ENCODE peak calls at places on chromosomes 6 and 20, in seven cellular contexts. One of them, this sample, is unnamed.

GRCh38 chr6:89432875-89433636 is at the start of gene ANKRD6:
- DNase-seq in fibroblast of lung: peak
- DNase-seq in lung: peak
- DNase-seq in left lung: peak
- DNase-seq in CD4-positive, alpha-beta T cell: peak
- DNase-seq in HFF-Myc: no peak
- DNase-seq in WTC11: peak
- DNase-seq in this sample: peak

GRCh38 chr6:155234687-155235543 is 28.9 kb upstream of the CLDN20 start:
- DNase-seq in CD4-positive, alpha-beta T cell: no peak
- DNase-seq in WTC11: no peak
- DNase-seq in lung: no peak
- DNase-seq in left lung: no peak
- DNase-seq in fibroblast of lung: peak
- DNase-seq in HFF-Myc: no peak
- DNase-seq in this sample: no peak

GRCh38 chr6:114887037-114887436 is 544.2 kb upstream of the HS3ST5 start:
- DNase-seq in CD4-positive, alpha-beta T cell: no peak
- DNase-seq in lung: no peak
- DNase-seq in HFF-Myc: no peak
- DNase-seq in WTC11: no peak
- DNase-seq in left lung: no peak
- DNase-seq in fibroblast of lung: no peak
- DNase-seq in this sample: no peak

GRCh38 chr6:81981812-81982211 is 229.3 kb upstream of the TENT5A start:
- DNase-seq in HFF-Myc: no peak
- DNase-seq in WTC11: no peak
- DNase-seq in left lung: no peak
- DNase-seq in lung: no peak
- DNase-seq in fibroblast of lung: peak
- DNase-seq in CD4-positive, alpha-beta T cell: no peak
- DNase-seq in this sample: no peak

GRCh38 chr20:32052792-32053362 is 835 bp downstream of the HCK start:
- DNase-seq in WTC11: peak
- DNase-seq in left lung: peak
- DNase-seq in CD4-positive, alpha-beta T cell: no peak
- DNase-seq in HFF-Myc: no peak
- DNase-seq in fibroblast of lung: no peak
- DNase-seq in lung: peak
- DNase-seq in this sample: peak

GRCh38 chr6:2853766-2854393 is 12.2 kb upstream of the SERPINB1 start:
- DNase-seq in left lung: no peak
- DNase-seq in HFF-Myc: no peak
- DNase-seq in fibroblast of lung: peak
- DNase-seq in WTC11: no peak
- DNase-seq in lung: no peak
- DNase-seq in CD4-positive, alpha-beta T cell: peak
- DNase-seq in this sample: peak

GRCh38 chr20:13325033-13325432 is 104.0 kb downstream of the ISM1 start:
- DNase-seq in left lung: no peak
- DNase-seq in CD4-positive, alpha-beta T cell: no peak
- DNase-seq in HFF-Myc: no peak
- DNase-seq in WTC11: peak
- DNase-seq in lung: no peak
- DNase-seq in fibroblast of lung: peak
- DNase-seq in this sample: no peak

GRCh38 chr6:32941412-32941784 is 570 bp upstream of the HLA-DMB start:
- DNase-seq in HFF-Myc: no peak
- DNase-seq in lung: no peak
- DNase-seq in left lung: no peak
- DNase-seq in fibroblast of lung: no peak
- DNase-seq in WTC11: no peak
- DNase-seq in CD4-positive, alpha-beta T cell: peak
- DNase-seq in this sample: peak

GRCh38 chr6:159969204-159969912 is 476 bp downstream of the IGF2R start:
- DNase-seq in CD4-positive, alpha-beta T cell: peak
- DNase-seq in fibroblast of lung: peak
- DNase-seq in WTC11: peak
- DNase-seq in HFF-Myc: no peak
- DNase-seq in lung: no peak
- DNase-seq in left lung: no peak
- DNase-seq in this sample: no peak

GRCh38 chr6:31663087-31663960 is 1.5 kb downstream of the GPANK1 start:
- DNase-seq in lung: no peak
- DNase-seq in HFF-Myc: no peak
- DNase-seq in WTC11: no peak
- DNase-seq in fibroblast of lung: peak
- DNase-seq in left lung: no peak
- DNase-seq in CD4-positive, alpha-beta T cell: no peak
- DNase-seq in this sample: no peak

GRCh38 chr6:169250660-169251059 is 3.0 kb downstream of the THBS2 start:
- DNase-seq in CD4-positive, alpha-beta T cell: no peak
- DNase-seq in WTC11: peak
- DNase-seq in fibroblast of lung: peak
- DNase-seq in left lung: no peak
- DNase-seq in HFF-Myc: peak
- DNase-seq in lung: no peak
- DNase-seq in this sample: no peak

GRCh38 chr6:167907837-167908681 is 81.3 kb downstream of the AFDN start:
- DNase-seq in lung: no peak
- DNase-seq in WTC11: no peak
- DNase-seq in CD4-positive, alpha-beta T cell: no peak
- DNase-seq in HFF-Myc: no peak
- DNase-seq in fibroblast of lung: peak
- DNase-seq in left lung: no peak
- DNase-seq in this sample: no peak

GRCh38 chr6:155188707-155189496 is 74.9 kb upstream of the CLDN20 start:
- DNase-seq in CD4-positive, alpha-beta T cell: no peak
- DNase-seq in lung: no peak
- DNase-seq in fibroblast of lung: peak
- DNase-seq in HFF-Myc: peak
- DNase-seq in WTC11: no peak
- DNase-seq in left lung: no peak
- DNase-seq in this sample: no peak

GRCh38 chr6:90285611-90286381 is 10.8 kb downstream of the BACH2 start:
- DNase-seq in fibroblast of lung: peak
- DNase-seq in lung: peak
- DNase-seq in left lung: peak
- DNase-seq in HFF-Myc: peak
- DNase-seq in CD4-positive, alpha-beta T cell: no peak
- DNase-seq in WTC11: peak
- DNase-seq in this sample: peak

GRCh38 chr6:14671261-14671681 is 553.7 kb downstream of the CD83 start:
- DNase-seq in left lung: no peak
- DNase-seq in lung: no peak
- DNase-seq in CD4-positive, alpha-beta T cell: no peak
- DNase-seq in fibroblast of lung: peak
- DNase-seq in WTC11: no peak
- DNase-seq in HFF-Myc: no peak
- DNase-seq in this sample: no peak

GRCh38 chr6:166112580-166112979 is 55.1 kb downstream of the TBXT start:
- DNase-seq in lung: no peak
- DNase-seq in left lung: no peak
- DNase-seq in HFF-Myc: no peak
- DNase-seq in WTC11: no peak
- DNase-seq in CD4-positive, alpha-beta T cell: no peak
- DNase-seq in fibroblast of lung: peak
- DNase-seq in this sample: no peak

GRCh38 chr6:21731411-21732031 is 138.0 kb downstream of the SOX4 start:
- DNase-seq in left lung: peak
- DNase-seq in HFF-Myc: no peak
- DNase-seq in fibroblast of lung: peak
- DNase-seq in lung: peak
- DNase-seq in WTC11: no peak
- DNase-seq in CD4-positive, alpha-beta T cell: no peak
- DNase-seq in this sample: no peak

GRCh38 chr20:34715384-34715783 is 11.2 kb downstream of the TP53INP2 start:
- DNase-seq in lung: no peak
- DNase-seq in fibroblast of lung: peak
- DNase-seq in CD4-positive, alpha-beta T cell: no peak
- DNase-seq in left lung: no peak
- DNase-seq in HFF-Myc: no peak
- DNase-seq in WTC11: no peak
- DNase-seq in this sample: no peak

GRCh38 chr6:118918326-118918725 is 16.6 kb downstream of the MCM9 start:
- DNase-seq in left lung: no peak
- DNase-seq in HFF-Myc: no peak
- DNase-seq in lung: no peak
- DNase-seq in WTC11: no peak
- DNase-seq in CD4-positive, alpha-beta T cell: no peak
- DNase-seq in fibroblast of lung: no peak
- DNase-seq in this sample: no peak

GRCh38 chr6:69948479-69949114 is 82.2 kb downstream of the COL19A1 start:
- DNase-seq in WTC11: no peak
- DNase-seq in HFF-Myc: no peak
- DNase-seq in left lung: no peak
- DNase-seq in fibroblast of lung: no peak
- DNase-seq in lung: no peak
- DNase-seq in CD4-positive, alpha-beta T cell: no peak
- DNase-seq in this sample: no peak

DNA sequence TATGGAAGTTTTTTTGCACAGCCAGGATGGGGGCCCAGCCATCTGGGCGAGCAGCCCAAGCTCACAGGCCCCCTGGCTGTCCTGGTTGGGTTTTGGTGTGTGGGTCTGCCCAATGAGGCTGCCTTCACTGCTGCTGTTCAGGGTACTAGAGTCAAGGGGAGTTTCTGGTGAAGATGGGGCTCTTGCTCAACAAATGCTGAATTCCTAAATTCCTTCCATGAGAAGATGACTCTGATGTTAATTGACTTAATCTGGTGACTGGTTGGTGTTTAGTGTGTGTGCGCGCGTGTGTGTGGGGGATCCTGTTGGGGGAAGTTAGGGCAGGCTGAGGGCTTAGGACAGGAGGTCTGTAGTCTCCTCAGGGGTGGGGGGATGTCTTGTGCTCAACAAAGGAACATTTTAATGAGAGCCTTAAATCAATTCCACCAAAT is 1.9 kb downstream of the PTK7 start:
- DNase-seq in fibroblast of lung: peak
- DNase-seq in WTC11: no peak
- DNase-seq in left lung: no peak
- DNase-seq in lung: no peak
- DNase-seq in CD4-positive, alpha-beta T cell: no peak
- DNase-seq in HFF-Myc: no peak
- DNase-seq in this sample: no peak
- TF ChIP-seq CTCF in fibroblast of lung: no peak
- TF ChIP-seq CTCF in WTC11: no peak
- TF ChIP-seq CTCF in left lung: no peak
- TF ChIP-seq CTCF in lung: no peak
- TF ChIP-seq CTCF in CD4-positive, alpha-beta T cell: no peak
- TF ChIP-seq CTCF in HFF-Myc: no peak
- TF ChIP-seq CTCF in this sample: no peak

DNA sequence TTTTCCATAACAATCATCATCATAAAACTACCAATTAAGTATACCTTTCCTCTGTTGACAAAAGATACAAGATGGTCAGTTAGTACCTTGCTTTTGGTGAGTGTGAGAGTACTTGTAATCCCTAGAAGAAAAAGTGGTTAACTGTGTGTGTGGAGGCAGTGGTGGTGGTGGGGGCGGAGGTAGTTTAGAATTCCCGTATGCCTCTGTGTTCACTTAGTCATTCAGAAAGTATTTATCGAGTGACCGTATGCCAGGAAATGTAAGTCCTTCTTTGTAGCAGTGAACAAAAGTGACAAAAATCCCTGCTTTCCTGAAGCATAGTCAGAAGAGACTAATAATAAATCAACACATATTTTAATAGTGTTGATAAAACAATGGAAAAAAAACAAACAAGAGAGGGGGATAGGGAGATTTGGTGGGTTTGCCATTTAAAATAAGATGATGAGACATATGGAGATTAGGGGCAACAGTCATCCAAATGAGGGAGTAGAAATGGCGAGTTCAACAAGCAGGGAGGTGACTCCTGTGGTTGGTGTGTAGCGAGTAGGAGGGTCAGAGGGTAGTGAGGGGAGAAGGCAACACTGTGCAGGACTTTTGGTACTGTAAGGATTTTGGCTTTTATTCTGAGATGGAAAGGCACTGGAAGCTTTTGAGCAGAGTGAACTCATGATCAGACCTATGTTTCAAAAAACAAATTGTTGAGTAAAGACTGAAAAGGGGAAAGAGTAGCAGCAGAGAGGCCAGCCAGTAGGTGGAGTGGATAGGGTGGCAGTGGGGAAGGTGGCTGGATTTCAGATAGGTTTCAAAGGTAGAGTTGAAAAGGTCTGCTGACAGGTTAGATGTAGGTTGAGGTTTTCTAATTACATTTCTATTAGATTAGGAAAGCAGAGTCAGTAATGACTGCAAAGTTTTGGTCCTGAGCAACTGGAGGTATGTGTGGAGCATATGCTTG is 40.3 kb upstream of the SIM1 start:
- DNase-seq in fibroblast of lung: peak
- DNase-seq in left lung: no peak
- DNase-seq in CD4-positive, alpha-beta T cell: no peak
- DNase-seq in lung: no peak
- DNase-seq in WTC11: no peak
- DNase-seq in HFF-Myc: peak
- DNase-seq in this sample: no peak
- TF ChIP-seq CTCF in fibroblast of lung: no peak
- TF ChIP-seq CTCF in left lung: no peak
- TF ChIP-seq CTCF in CD4-positive, alpha-beta T cell: no peak
- TF ChIP-seq CTCF in lung: no peak
- TF ChIP-seq CTCF in WTC11: no peak
- TF ChIP-seq CTCF in HFF-Myc: no peak
- TF ChIP-seq CTCF in this sample: no peak

GRCh38 chr6:78863576-78863975 is 3.8 kb upstream of the IRAK1BP1 start:
- DNase-seq in fibroblast of lung: no peak
- DNase-seq in lung: no peak
- DNase-seq in HFF-Myc: no peak
- DNase-seq in CD4-positive, alpha-beta T cell: no peak
- DNase-seq in WTC11: no peak
- DNase-seq in left lung: no peak
- DNase-seq in this sample: no peak

GRCh38 chr6:78867370-78868040 is at the start of gene IRAK1BP1:
- DNase-seq in CD4-positive, alpha-beta T cell: peak
- DNase-seq in lung: peak
- DNase-seq in WTC11: peak
- DNase-seq in left lung: peak
- DNase-seq in HFF-Myc: peak
- DNase-seq in fibroblast of lung: peak
- DNase-seq in this sample: peak

GRCh38 chr6:78867020-78867369 is 356 bp upstream of the IRAK1BP1 start:
- DNase-seq in lung: no peak
- DNase-seq in left lung: no peak
- DNase-seq in HFF-Myc: no peak
- DNase-seq in WTC11: peak
- DNase-seq in fibroblast of lung: no peak
- DNase-seq in CD4-positive, alpha-beta T cell: no peak
- DNase-seq in this sample: no peak

GRCh38 chr6:78864957-78865356 is 2.4 kb upstream of the IRAK1BP1 start:
- DNase-seq in CD4-positive, alpha-beta T cell: no peak
- DNase-seq in lung: no peak
- DNase-seq in fibroblast of lung: no peak
- DNase-seq in WTC11: no peak
- DNase-seq in left lung: no peak
- DNase-seq in HFF-Myc: no peak
- DNase-seq in this sample: no peak

GRCh38 chr6:78868124-78868523 is 773 bp downstream of the IRAK1BP1 start:
- DNase-seq in fibroblast of lung: no peak
- DNase-seq in left lung: no peak
- DNase-seq in HFF-Myc: no peak
- DNase-seq in CD4-positive, alpha-beta T cell: no peak
- DNase-seq in WTC11: no peak
- DNase-seq in lung: no peak
- DNase-seq in this sample: no peak
- TF ChIP-seq CTCF in fibroblast of lung: no peak
- TF ChIP-seq CTCF in left lung: no peak
- TF ChIP-seq CTCF in HFF-Myc: no peak
- TF ChIP-seq CTCF in CD4-positive, alpha-beta T cell: no peak
- TF ChIP-seq CTCF in WTC11: no peak
- TF ChIP-seq CTCF in lung: no peak
- TF ChIP-seq CTCF in this sample: no peak

GRCh38 chr6:156410649-156411048 is 366.5 kb upstream of the ARID1B start:
- DNase-seq in HFF-Myc: no peak
- DNase-seq in left lung: no peak
- DNase-seq in WTC11: no peak
- DNase-seq in fibroblast of lung: no peak
- DNase-seq in lung: no peak
- DNase-seq in CD4-positive, alpha-beta T cell: no peak
- DNase-seq in this sample: no peak
- TF ChIP-seq CTCF in HFF-Myc: no peak
- TF ChIP-seq CTCF in left lung: no peak
- TF ChIP-seq CTCF in WTC11: no peak
- TF ChIP-seq CTCF in fibroblast of lung: peak
- TF ChIP-seq CTCF in lung: no peak
- TF ChIP-seq CTCF in CD4-positive, alpha-beta T cell: peak
- TF ChIP-seq CTCF in this sample: no peak